ENCODE peak calls at places on chromosome 10, in seven cellular contexts. H, I, C, S, D, V and X are unnamed samples.

GRCh38 chr10:122253605-122254004 is 17.5 kb upstream of the BTBD16 start:
- DNase-seq in H (no peak), S (no peak), V (no peak), C (no peak), I (peak; percentile 19), D (no peak), X (no peak)

GRCh38 chr10:132654121-132654571 is 116.6 kb downstream of the INPP5A start:
- DNase-seq in C (peak; percentile 81), V (no peak), I (no peak), D (peak; percentile 63), H (no peak), S (no peak), X (no peak)

GRCh38 chr10:127797339-127797738 is 60.4 kb downstream of the FOXI2 start:
- DNase-seq in H (peak; percentile 20), D (no peak), V (no peak), C (no peak), S (no peak), I (peak; percentile 84), X (no peak)

GRCh38 chr10:68103867-68104255 is 5.4 kb upstream of the MYPN start:
- DNase-seq in H (no peak), I (no peak), C (no peak), D (no peak), S (no peak), V (no peak), X (no peak)

GRCh38 chr10:114697061-114697598 is 39.1 kb upstream of the ABLIM1 start:
- DNase-seq in H (peak; percentile 37), I (no peak), D (no peak), S (no peak), C (peak; percentile 62), V (peak; percentile 47), X (peak; percentile 81)

GRCh38 chr10:77784856-77785255 is 141.7 kb downstream of the DLG5 start:
- DNase-seq in C (peak; percentile 97), I (no peak), D (no peak), V (no peak), H (peak; percentile 94), S (no peak), X (no peak)

GRCh38 chr10:42979181-42979580 is 97.7 kb upstream of the RET start:
- DNase-seq in C (peak; percentile 81), H (no peak), S (no peak), V (no peak), D (peak; percentile 16), I (no peak), X (no peak)

GRCh38 chr10:12466701-12467100 is 117.4 kb downstream of the CAMK1D start:
- DNase-seq in H (peak; percentile 18), I (no peak), V (no peak), D (no peak), S (no peak), C (no peak), X (no peak)

GRCh38 chr10:19096674-19097073 is 48.1 kb downstream of the MALRD1 start:
- DNase-seq in S (no peak), D (no peak), I (no peak), V (no peak), H (no peak), C (no peak), X (no peak)

GRCh38 chr10:100245484-100246220 is 16.3 kb upstream of the CHUK start:
- DNase-seq in I (no peak), D (no peak), H (peak; percentile 33), C (no peak), V (no peak), S (no peak), X (no peak)

GRCh38 chr10:21626457-21627161 is 92.6 kb downstream of the MLLT10 start:
- DNase-seq in H (peak; percentile 40), C (peak; percentile 76), I (no peak), V (no peak), D (no peak), S (no peak), X (no peak)

GRCh38 chr10:43212043-43212721 is 54.7 kb downstream of the RASGEF1A start:
- DNase-seq in I (no peak), D (no peak), C (peak; percentile 71), V (no peak), H (no peak), S (no peak), X (peak; percentile 19)

GRCh38 chr10:46298346-46299266 is 11.8 kb downstream of the ANTXRL start:
- DNase-seq in V (no peak), I (no peak), H (no peak), D (no peak), S (no peak), C (peak; percentile 10), X (no peak)

GRCh38 chr10:130416334-130416950 is 280.3 kb downstream of the GLRX3 start:
- DNase-seq in D (no peak), C (no peak), V (no peak), H (no peak), I (peak; percentile 28), S (no peak), X (no peak)

GRCh38 chr10:73769396-73769795 is 12.5 kb upstream of the CHCHD1 start:
- DNase-seq in H (no peak), D (peak; percentile 37), I (no peak), S (no peak), V (no peak), C (no peak), X (no peak)
- H3K27ac ChIP-seq in H (no peak overlapping the region), D (no peak overlapping the region), I (no peak overlapping the region), S (no peak overlapping the region), V (no peak overlapping the region), C (no peak overlapping the region), X (no peak overlapping the region)

DNA sequence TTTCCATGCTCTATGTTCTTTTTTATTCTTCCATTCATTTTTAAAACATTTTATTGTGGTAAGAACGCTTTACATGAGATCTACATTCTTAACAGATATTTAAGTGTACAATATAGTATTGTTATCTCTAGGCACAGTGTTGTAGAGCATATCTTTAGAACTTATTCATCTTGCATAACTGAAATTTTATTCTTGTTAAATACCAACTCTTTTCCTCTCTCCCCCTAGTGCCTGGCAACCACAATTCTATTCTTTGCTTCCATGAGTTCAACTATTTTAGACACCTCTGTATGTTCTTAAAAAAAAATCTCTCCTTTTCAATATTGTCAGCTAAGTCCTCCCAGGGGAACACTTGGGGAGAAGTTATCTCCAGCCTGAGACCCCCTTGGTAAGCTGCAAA is 67.1 kb upstream of the HABP2 start:
- DNase-seq in C (no peak), H (no peak), S (no peak), V (no peak), I (no peak), D (no peak), X (no peak)
- H3K27ac ChIP-seq in C (no peak overlapping the region), H (no peak overlapping the region), S (no peak overlapping the region), V (no peak overlapping the region), I (no peak overlapping the region), D (no peak overlapping the region), X (no peak overlapping the region)

DNA sequence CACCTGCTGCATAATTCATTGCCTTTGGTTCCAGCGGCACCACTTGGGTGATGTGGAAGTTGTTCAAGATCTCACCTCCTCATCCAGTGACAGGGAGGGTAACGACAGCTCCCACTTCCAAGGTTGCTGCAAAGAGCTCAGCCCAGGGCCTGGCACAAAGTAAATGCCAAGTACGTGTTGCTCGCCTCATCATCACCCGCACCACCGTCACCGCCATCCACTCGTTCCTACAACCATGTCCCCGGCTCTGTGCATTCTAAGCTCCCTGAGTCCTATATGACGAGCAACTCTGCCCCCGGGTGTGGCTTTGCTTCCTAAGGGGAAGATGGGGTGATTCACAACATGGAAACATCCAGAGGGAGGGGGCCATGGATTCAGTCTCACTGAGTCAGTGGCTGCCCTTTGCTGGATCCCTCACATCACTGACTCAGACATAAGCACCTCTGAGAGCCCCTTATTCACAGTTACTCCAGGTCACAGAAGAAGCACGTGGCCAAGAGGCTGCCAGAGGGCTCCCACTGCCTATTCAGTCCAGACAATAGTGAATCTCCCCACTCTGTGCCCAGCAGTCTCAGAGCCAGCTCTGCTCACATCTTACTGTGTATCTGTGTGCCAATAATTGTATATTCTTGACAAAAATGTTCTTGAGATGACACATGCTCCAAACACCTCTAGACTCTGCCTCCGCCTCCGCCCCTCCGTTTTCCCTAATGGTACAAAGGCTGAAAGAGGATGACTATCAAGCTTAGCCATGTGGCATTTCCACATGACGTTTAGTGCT is 159.1 kb downstream of the GFRA1 start:
- DNase-seq in H (peak; percentile 82), D (no peak), S (no peak), C (peak; percentile 97), V (no peak), I (peak; percentile 72), X (no peak)
- H3K27ac ChIP-seq in H (no peak overlapping the region), D (no peak overlapping the region), S (no peak overlapping the region), C (peak overlapping the region; percentile 89), V (no peak overlapping the region), I (no peak overlapping the region), X (no peak overlapping the region)

GRCh38 chr10:119867317-119867716 is 5.3 kb downstream of the MCMBP start:
- DNase-seq in I (no peak), C (no peak), D (no peak), S (no peak), V (no peak), H (no peak), X (no peak)

GRCh38 chr10:119872860-119873671 is 423 bp upstream of the MCMBP start:
- DNase-seq in S (peak; percentile 91), V (peak; percentile 71), C (peak; percentile 96), H (peak; percentile 80), D (peak; percentile 92), I (peak; percentile 89), X (peak; percentile 93)

GRCh38 chr10:119872610-119872859 is at the start of gene MCMBP:
- DNase-seq in V (no peak), I (no peak), C (no peak), D (no peak), S (no peak), H (no peak), X (no peak)

DNA sequence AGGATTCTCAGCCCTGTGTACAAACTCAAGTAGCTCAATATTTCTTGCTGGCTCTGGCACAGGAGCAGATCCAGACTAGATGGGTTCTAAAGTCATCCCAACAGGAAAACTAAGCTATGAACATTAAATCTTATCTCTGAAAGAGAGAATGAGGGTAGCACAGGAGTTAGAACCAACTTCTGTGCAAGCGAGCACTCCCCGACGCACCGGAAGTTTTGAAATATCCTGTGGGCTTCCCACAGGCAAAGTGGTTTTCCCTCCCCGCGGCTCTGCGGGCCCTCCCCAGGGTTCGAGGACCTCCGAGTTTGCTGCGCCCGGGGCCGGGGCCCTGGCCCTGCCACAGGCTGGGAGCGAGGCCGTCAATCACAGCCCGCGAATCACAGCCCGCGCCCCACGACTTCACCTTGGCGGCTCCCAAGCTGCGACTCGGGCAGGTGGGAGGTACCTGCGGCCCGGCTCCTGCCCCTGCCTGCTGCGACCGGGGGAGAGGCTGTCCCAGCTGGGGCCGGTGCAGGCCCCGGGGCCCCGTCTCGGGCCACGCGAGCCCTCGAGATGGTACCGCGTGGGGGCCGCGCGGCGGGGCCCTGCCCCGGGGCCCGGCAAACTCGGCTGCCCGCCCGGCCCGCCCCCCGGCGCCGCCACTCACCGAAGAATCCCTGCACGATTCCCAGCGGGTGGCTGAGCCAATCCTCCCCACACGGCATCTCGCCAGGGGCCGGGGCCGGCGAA is 598 bp downstream of the MCMBP start:
- DNase-seq in C (peak; percentile 80), H (peak; percentile 28), V (no peak), S (peak; percentile 70), D (peak; percentile 75), I (no peak), X (peak; percentile 56)
- H3K27ac ChIP-seq in C (peak overlapping the region; percentile 75), H (peak overlapping the region; percentile 80), V (peak overlapping the region; percentile 91), S (peak overlapping the region; percentile 98), D (peak overlapping the region; percentile 83), I (peak overlapping the region; percentile 77), X (peak overlapping the region; percentile 88)